ENCODE peak calls at places on chromosomes 3 and 15, in five cellular contexts. M, A, Z, N and H are unnamed samples.

GRCh38 chr3:197006446-197006845 is 23.2 kb downstream of the MELTF start:
- DNase-seq in M (no peak), A (no peak), N (no peak), Z (no peak), H (no peak)

GRCh38 chr3:50817756-50818518 is 143.2 kb downstream of the DOCK3 start:
- DNase-seq in A (no peak), M (no peak), Z (no peak), N (no peak), H (no peak)

GRCh38 chr15:31032959-31033358 is 41.5 kb upstream of the MTMR10 start:
- DNase-seq in N (no peak), Z (no peak), A (no peak), M (peak), H (peak)

GRCh38 chr3:188294823-188295487 is 141.0 kb downstream of the LPP start:
- DNase-seq in Z (no peak), M (peak), A (peak), N (no peak), H (no peak)

GRCh38 chr3:20042331-20042730 is 2.1 kb downstream of the KAT2B start:
- DNase-seq in Z (no peak), N (no peak), A (no peak), M (no peak), H (no peak)

GRCh38 chr3:45011756-45012441 is 14.2 kb upstream of the CLEC3B start:
- DNase-seq in M (peak), N (no peak), A (no peak), Z (no peak), H (no peak)

GRCh38 chr15:70523634-70524033 is 239.7 kb downstream of the UACA start:
- DNase-seq in M (no peak), A (no peak), Z (no peak), N (no peak), H (no peak)

GRCh38 chr3:183099026-183099837 is at the start of gene MCCC1:
- DNase-seq in A (peak), N (peak), Z (peak), M (peak), H (peak)

GRCh38 chr3:113873814-113874526 is 35.4 kb downstream of the GRAMD1C start:
- DNase-seq in A (no peak), M (no peak), N (no peak), Z (no peak), H (no peak)

GRCh38 chr3:96354106-96354505 is 460.3 kb upstream of the EPHA6 start:
- DNase-seq in M (no peak), A (no peak), N (no peak), Z (no peak), H (no peak)

GRCh38 chr3:194364652-194365434 is 4.7 kb downstream of the LRRC15 start:
- DNase-seq in M (peak), N (peak), Z (no peak), A (no peak), H (peak)

GRCh38 chr3:163508212-163508611 is 1570.1 kb downstream of the SI start:
- DNase-seq in A (no peak), Z (no peak), N (no peak), M (no peak), H (no peak)

GRCh38 chr3:123404391-123404790 is 44.5 kb downstream of the ADCY5 start:
- DNase-seq in Z (no peak), N (no peak), M (no peak), A (no peak), H (no peak)

GRCh38 chr15:32870240-32871033 is 152.6 kb downstream of the GREM1 start:
- DNase-seq in Z (peak), N (no peak), A (no peak), M (peak), H (peak)

GRCh38 chr15:93250212-93250611 is 161.2 kb upstream of the RGMA start:
- DNase-seq in A (no peak), N (no peak), M (no peak), Z (no peak), H (no peak)

GRCh38 chr3:9222956-9223639 is 26.3 kb downstream of the SRGAP3 start:
- DNase-seq in A (no peak), M (peak), Z (no peak), N (no peak), H (no peak)

GRCh38 chr3:184082034-184082433 is 14.8 kb upstream of the HTR3E start:
- DNase-seq in M (no peak), N (no peak), Z (no peak), A (no peak), H (no peak)

GRCh38 chr15:67720556-67721175 is 104.6 kb upstream of the SKOR1 start:
- DNase-seq in N (no peak), A (no peak), Z (no peak), M (no peak), H (no peak)

DNA sequence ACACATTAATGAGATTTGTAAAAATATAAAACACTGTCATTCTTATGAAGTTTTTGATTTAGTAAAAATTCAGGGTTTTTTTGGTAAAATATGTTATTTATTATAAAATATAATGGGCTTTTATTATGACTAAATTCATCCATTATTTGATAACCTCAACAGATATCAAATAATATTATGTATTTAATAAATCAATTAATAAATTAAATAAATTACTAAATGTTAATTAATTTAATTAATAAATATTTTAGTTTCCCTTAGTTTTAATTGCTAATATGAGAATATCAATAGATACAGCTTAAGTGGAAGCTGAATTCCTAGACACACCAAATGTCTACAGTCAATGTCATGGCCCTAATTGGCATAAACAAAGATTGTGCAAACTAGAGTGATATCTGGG is 82.3 kb upstream of the DGKG start:
- DNase-seq in Z (no peak), A (no peak), N (no peak), M (no peak), H (no peak)
- TF ChIP-seq CTCF in Z (no peak), A (no peak), N (no peak), M (no peak), H (no peak)

GRCh38 chr3:94305835-94306685 is 243.2 kb downstream of the NSUN3 start:
- DNase-seq in N (no peak), A (no peak), M (no peak), Z (no peak), H (no peak)

GRCh38 chr3:94303266-94303665 is 240.4 kb downstream of the NSUN3 start:
- DNase-seq in Z (no peak), M (no peak), N (no peak), A (no peak), H (no peak)

GRCh38 chr3:94301346-94301745 is 238.5 kb downstream of the NSUN3 start:
- DNase-seq in Z (no peak), N (no peak), M (peak), A (no peak), H (no peak)

GRCh38 chr3:94304953-94305352 is 242.1 kb downstream of the NSUN3 start:
- DNase-seq in M (no peak), N (no peak), Z (no peak), A (no peak), H (no peak)

DNA sequence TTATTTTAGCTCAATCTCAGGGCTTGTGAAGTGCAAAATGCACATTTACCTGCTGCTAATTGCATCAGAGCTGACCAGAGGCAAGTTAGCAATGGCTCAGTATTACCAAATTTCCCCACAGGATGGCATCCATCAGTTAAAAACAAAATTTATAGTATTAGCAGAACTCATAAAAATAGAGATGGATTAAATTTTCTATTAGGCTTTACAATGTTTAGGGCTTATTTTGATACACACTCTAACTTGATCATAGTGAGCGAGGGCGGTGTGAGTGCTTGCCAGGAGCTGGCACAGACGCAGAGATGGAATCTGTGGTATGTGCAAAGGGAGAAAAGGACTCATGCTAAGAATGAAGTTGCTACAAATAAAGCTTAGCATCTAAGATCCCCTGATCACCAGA is 241.0 kb downstream of the NSUN3 start:
- DNase-seq in A (no peak), N (no peak), M (peak), Z (no peak), H (peak)
- TF ChIP-seq CTCF in A (peak), N (no peak), M (no peak), Z (no peak), H (no peak)

DNA sequence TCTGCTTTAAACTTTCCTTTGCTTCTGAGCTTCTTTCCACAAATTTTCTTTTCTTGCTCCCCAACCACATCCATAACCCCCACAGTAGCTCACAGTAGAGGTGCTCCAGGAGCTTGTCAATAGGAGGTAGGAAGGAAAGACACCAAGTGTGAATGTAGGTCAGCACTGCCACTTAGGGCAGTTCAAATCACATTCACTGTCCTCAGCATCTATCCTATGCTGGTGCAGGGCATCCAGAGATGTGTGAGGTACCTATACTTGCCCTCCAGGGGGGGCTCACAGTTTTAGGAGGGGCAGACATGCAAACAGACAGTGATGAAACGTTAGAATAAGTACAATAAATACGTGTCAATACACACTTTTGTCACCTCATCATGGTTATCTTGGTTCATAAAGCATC is 1.5 kb upstream of the SPSB4 start:
- DNase-seq in Z (peak), A (no peak), M (peak), N (peak), H (no peak)
- TF ChIP-seq CTCF in Z (peak), A (no peak), M (no peak), N (peak), H (no peak)

GRCh38 chr3:192825657-192826200 is 91.9 kb downstream of the MB21D2 start:
- DNase-seq in Z (no peak), A (no peak), M (peak), N (no peak), H (no peak)
- TF ChIP-seq CTCF in Z (no peak), A (peak), M (no peak), N (no peak), H (peak)

DNA sequence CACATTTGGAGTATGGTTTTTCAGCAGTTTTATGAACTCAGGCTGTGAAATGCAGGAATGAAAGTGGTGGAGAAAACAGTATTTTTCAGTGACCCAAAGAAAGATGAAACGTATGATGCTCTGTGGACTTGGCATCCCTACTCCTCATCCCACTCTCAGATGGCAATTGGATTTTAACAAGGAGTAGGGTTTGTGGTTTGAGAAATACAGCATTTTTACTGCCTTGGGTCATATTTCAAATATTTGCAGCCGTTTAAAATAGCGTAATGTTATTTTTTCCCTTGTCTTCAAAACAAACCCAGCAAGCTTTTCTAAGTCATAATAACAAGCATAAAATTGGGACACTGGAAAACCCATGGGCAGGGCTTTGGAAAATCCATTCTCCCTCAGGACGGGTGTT is 117.2 kb upstream of the LRIG1 start:
- DNase-seq in M (peak), Z (no peak), N (no peak), A (no peak), H (no peak)
- TF ChIP-seq CTCF in M (no peak), Z (no peak), N (no peak), A (no peak), H (no peak)

GRCh38 chr3:7787871-7788828 is 713.5 kb upstream of the LMCD1 start:
- DNase-seq in A (peak), Z (no peak), N (no peak), M (peak), H (peak)
- TF ChIP-seq CTCF in A (no peak), Z (no peak), N (peak), M (no peak), H (no peak)

GRCh38 chr15:79543097-79543496 is 111.0 kb downstream of the MINAR1 start:
- DNase-seq in N (no peak), Z (no peak), M (no peak), A (no peak), H (no peak)
- TF ChIP-seq CTCF in N (peak), Z (no peak), M (no peak), A (no peak), H (no peak)

GRCh38 chr3:43559961-43560360 is 61.9 kb downstream of the ANO10 start:
- DNase-seq in M (no peak), A (no peak), N (no peak), Z (no peak), H (no peak)
- TF ChIP-seq CTCF in M (no peak), A (no peak), N (no peak), Z (peak), H (no peak)